ENCODE peak calls at places on chromosomes 3 and 15, in four cellular contexts. One of them, this sample, is unnamed.

GRCh38 chr3:94775746-94776145 is 712.9 kb downstream of the NSUN3 start:
- DNase-seq in Kasumi-1: no peak
- DNase-seq in HT-29: no peak
- DNase-seq in astrocyte of the cerebellum: no peak
- DNase-seq in this sample: no peak

GRCh38 chr3:12638105-12638504 is 25.8 kb downstream of the RAF1 start:
- DNase-seq in astrocyte of the cerebellum: no peak
- DNase-seq in HT-29: no peak
- DNase-seq in Kasumi-1: no peak
- DNase-seq in this sample: no peak

GRCh38 chr15:81280696-81281095 is 43.2 kb downstream of the STARD5 start:
- DNase-seq in Kasumi-1: no peak
- DNase-seq in astrocyte of the cerebellum: no peak
- DNase-seq in HT-29: no peak
- DNase-seq in this sample: no peak

GRCh38 chr15:63905558-63906265 is 72.0 kb upstream of the HERC1 start:
- DNase-seq in astrocyte of the cerebellum: no peak
- DNase-seq in Kasumi-1: peak
- DNase-seq in HT-29: no peak
- DNase-seq in this sample: peak

GRCh38 chr3:32340639-32341365 is 50.9 kb upstream of the CMTM7 start:
- DNase-seq in Kasumi-1: no peak
- DNase-seq in astrocyte of the cerebellum: no peak
- DNase-seq in HT-29: no peak
- DNase-seq in this sample: no peak

GRCh38 chr3:72191211-72191960 is 406.4 kb upstream of the PROK2 start:
- DNase-seq in HT-29: no peak
- DNase-seq in astrocyte of the cerebellum: no peak
- DNase-seq in Kasumi-1: no peak
- DNase-seq in this sample: no peak

GRCh38 chr3:156635973-156636372 is 38.4 kb upstream of the TIPARP start:
- DNase-seq in Kasumi-1: no peak
- DNase-seq in astrocyte of the cerebellum: no peak
- DNase-seq in HT-29: no peak
- DNase-seq in this sample: no peak

GRCh38 chr3:112293368-112294321 is at the start of gene SLC9C1:
- DNase-seq in HT-29: peak
- DNase-seq in Kasumi-1: peak
- DNase-seq in astrocyte of the cerebellum: peak
- DNase-seq in this sample: peak

GRCh38 chr3:184059424-184059823 is 6.6 kb downstream of the HTR3C start:
- DNase-seq in HT-29: no peak
- DNase-seq in astrocyte of the cerebellum: no peak
- DNase-seq in Kasumi-1: no peak
- DNase-seq in this sample: no peak

GRCh38 chr15:84702961-84703482 is 12.9 kb downstream of the SEC11A start:
- DNase-seq in Kasumi-1: no peak
- DNase-seq in astrocyte of the cerebellum: no peak
- DNase-seq in HT-29: no peak
- DNase-seq in this sample: no peak

GRCh38 chr3:71503525-71504249 is 79.8 kb downstream of the FOXP1 start:
- DNase-seq in Kasumi-1: no peak
- DNase-seq in astrocyte of the cerebellum: peak
- DNase-seq in HT-29: no peak
- DNase-seq in this sample: no peak

GRCh38 chr3:113234028-113234427 is 22.7 kb downstream of the BOC start:
- DNase-seq in HT-29: no peak
- DNase-seq in Kasumi-1: no peak
- DNase-seq in astrocyte of the cerebellum: no peak
- DNase-seq in this sample: no peak

GRCh38 chr3:38834717-38835116 is 18.7 kb upstream of the SCN10A start:
- DNase-seq in HT-29: no peak
- DNase-seq in astrocyte of the cerebellum: no peak
- DNase-seq in Kasumi-1: no peak
- DNase-seq in this sample: no peak

GRCh38 chr15:101088788-101089578 is 162.9 kb downstream of the CHSY1 start:
- DNase-seq in Kasumi-1: peak
- DNase-seq in astrocyte of the cerebellum: no peak
- DNase-seq in HT-29: peak
- DNase-seq in this sample: peak

GRCh38 chr3:195068045-195068444 is 202.9 kb downstream of the XXYLT1 start:
- DNase-seq in astrocyte of the cerebellum: no peak
- DNase-seq in HT-29: no peak
- DNase-seq in Kasumi-1: no peak
- DNase-seq in this sample: no peak

GRCh38 chr15:50219820-50220219 is 37.8 kb downstream of the SLC27A2 start:
- DNase-seq in Kasumi-1: no peak
- DNase-seq in HT-29: no peak
- DNase-seq in astrocyte of the cerebellum: no peak
- DNase-seq in this sample: no peak

GRCh38 chr15:61051570-61052031 is 177.5 kb downstream of the RORA start:
- DNase-seq in Kasumi-1: no peak
- DNase-seq in astrocyte of the cerebellum: peak
- DNase-seq in HT-29: peak
- DNase-seq in this sample: no peak

GRCh38 chr15:100284701-100285100 is 57.1 kb downstream of the ADAMTS17 start:
- DNase-seq in astrocyte of the cerebellum: peak
- DNase-seq in Kasumi-1: no peak
- DNase-seq in HT-29: no peak
- DNase-seq in this sample: no peak

GRCh38 chr3:17581421-17582080 is 160.9 kb downstream of the TBC1D5 start:
- DNase-seq in astrocyte of the cerebellum: no peak
- DNase-seq in HT-29: no peak
- DNase-seq in Kasumi-1: no peak
- DNase-seq in this sample: no peak

GRCh38 chr15:100902436-100903190 is 16.5 kb upstream of the LRRK1 start:
- DNase-seq in astrocyte of the cerebellum: peak
- DNase-seq in HT-29: no peak
- DNase-seq in Kasumi-1: peak
- DNase-seq in this sample: no peak

GRCh38 chr3:162525052-162525451 is 1028.4 kb downstream of the OTOL1 start:
- DNase-seq in Kasumi-1: no peak
- DNase-seq in astrocyte of the cerebellum: peak
- DNase-seq in HT-29: no peak
- DNase-seq in this sample: no peak

This sample was measured in GM13977.